ENCODE peak calls at places on chromosomes 1 and 21, in ten cellular contexts. O is MM.1S, M is hepatocyte, C is left ventricle myocardium inferior, Z is breast epithelium, N is H9, E is ascending aorta, K is tibial nerve, W is lung, F is RWPE2. X is an unnamed sample.

GRCh38 chr1:46174448-46175231 is at the start of gene TSPAN1:
- DNase-seq in N (no peak), M (peak; percentile 68), W (peak; percentile 49), E (peak; percentile 36), C (no peak), F (no peak), K (peak; percentile 39), O (no peak), Z (peak; percentile 67), X (peak; percentile 85)

GRCh38 chr1:48864913-48865312 is 88.2 kb upstream of the BEND5 start:
- DNase-seq in N (peak; percentile 32), O (no peak), M (no peak), F (no peak), C (no peak), K (no peak), E (no peak), W (no peak), Z (no peak), X (no peak)

GRCh38 chr1:210228158-210228557 is 4.4 kb upstream of the SERTAD4 start:
- DNase-seq in W (no peak), K (no peak), C (no peak), F (no peak), N (no peak), O (no peak), E (no peak), Z (no peak), M (no peak), X (no peak)

GRCh38 chr1:193285626-193286025 is 99.2 kb upstream of the B3GALT2 start:
- DNase-seq in F (no peak), M (no peak), C (no peak), N (no peak), O (no peak), Z (no peak), E (no peak), W (no peak), K (no peak), X (no peak)

GRCh38 chr1:109805486-109806180 is 41.9 kb upstream of the EPS8L3 start:
- DNase-seq in K (no peak), E (no peak), C (no peak), Z (no peak), W (no peak), N (peak; percentile 9), M (no peak), F (no peak), O (no peak), X (no peak)

GRCh38 chr1:1264868-1265272 is 8.8 kb downstream of the UBE2J2 start:
- DNase-seq in F (peak; percentile 83), N (peak; percentile 70), M (no peak), Z (no peak), E (no peak), K (no peak), O (no peak), W (no peak), C (no peak), X (no peak)

GRCh38 chr21:25506887-25507286 is 100.4 kb downstream of the MRPL39 start:
- DNase-seq in N (no peak), E (no peak), M (no peak), K (no peak), W (no peak), Z (no peak), C (no peak), F (no peak), O (no peak), X (no peak)

GRCh38 chr21:14678987-14679574 is 133.0 kb upstream of the SAMSN1 start:
- DNase-seq in W (no peak), Z (no peak), F (no peak), O (no peak), M (no peak), K (no peak), N (no peak), E (no peak), C (no peak), X (no peak)

GRCh38 chr1:11725616-11726015 is 10.3 kb upstream of the AGTRAP start:
- DNase-seq in W (no peak), E (no peak), N (no peak), M (no peak), C (no peak), K (no peak), F (no peak), O (no peak), Z (no peak), X (no peak)

GRCh38 chr1:235417101-235417697 is 50.0 kb downstream of the TBCE start:
- DNase-seq in Z (peak; percentile 40), N (peak; percentile 57), M (peak; percentile 74), K (peak; percentile 80), W (peak; percentile 57), F (no peak), C (no peak), O (peak; percentile 67), E (no peak), X (peak; percentile 76)

GRCh38 chr1:41513388-41513745 is 28.9 kb upstream of the EDN2 start:
- DNase-seq in O (no peak), F (no peak), Z (no peak), K (no peak), C (no peak), W (no peak), N (peak; percentile 76), E (no peak), M (no peak), X (no peak)

GRCh38 chr1:216553766-216554165 is 130.5 kb upstream of the USH2A start:
- DNase-seq in C (no peak), O (no peak), N (no peak), M (no peak), Z (no peak), W (no peak), F (no peak), E (no peak), K (no peak), X (no peak)

GRCh38 chr1:189657715-189658114 is 819.9 kb downstream of the BRINP3 start:
- DNase-seq in O (no peak), F (no peak), K (no peak), C (no peak), N (no peak), M (no peak), Z (no peak), E (no peak), W (no peak), X (no peak)

GRCh38 chr1:245051349-245052221 is 103.2 kb upstream of the KIF26B start:
- DNase-seq in M (peak; percentile 51), C (peak; percentile 34), N (peak; percentile 61), W (peak; percentile 63), O (no peak), K (peak; percentile 11), E (no peak), Z (no peak), F (no peak), X (peak; percentile 74)

GRCh38 chr1:14165289-14165867 is 433.1 kb upstream of the KAZN start:
- DNase-seq in Z (peak; percentile 45), F (no peak), E (no peak), N (no peak), M (no peak), O (peak; percentile 36), K (no peak), W (no peak), C (no peak), X (no peak)

DNA sequence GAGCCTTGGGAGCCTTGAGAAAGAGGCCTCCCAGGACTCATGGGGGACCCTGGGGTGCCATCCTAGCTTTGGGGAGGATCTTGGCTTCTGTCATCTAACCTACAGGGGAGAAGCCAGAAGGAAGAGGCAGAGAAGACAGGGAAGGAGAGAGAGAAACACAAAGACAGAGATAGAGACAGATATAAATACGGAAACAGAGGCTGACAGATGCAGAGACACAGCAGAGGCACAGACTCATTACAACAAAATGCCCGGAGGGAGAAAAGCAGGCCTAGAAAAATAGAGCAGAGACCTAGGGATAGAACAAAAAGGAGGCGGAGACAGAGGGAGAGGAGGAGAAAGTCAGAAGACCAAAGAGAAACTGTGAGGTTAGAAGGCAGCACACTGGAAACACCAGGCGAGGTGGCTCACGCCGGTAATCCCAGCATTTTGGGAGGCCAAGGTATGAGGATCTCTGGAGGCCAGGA is 1.9 kb downstream of the PEAR1 start:
- DNase-seq in Z (no peak), M (no peak), K (peak; percentile 40), O (no peak), C (no peak), F (no peak), W (no peak), E (no peak), N (no peak), X (no peak)
- H3K9me3 ChIP-seq in Z (no peaks in the 10 kb centered on the region), M (no peaks in the 10 kb centered on the region), K (no peaks in the 10 kb centered on the region), O (no peaks in the 10 kb centered on the region), C (no peaks in the 10 kb centered on the region), F (no peaks in the 10 kb centered on the region), W (no peaks in the 10 kb centered on the region), E (no peaks in the 10 kb centered on the region), N (no peaks in the 10 kb centered on the region), X (no peaks in the 10 kb centered on the region)

DNA sequence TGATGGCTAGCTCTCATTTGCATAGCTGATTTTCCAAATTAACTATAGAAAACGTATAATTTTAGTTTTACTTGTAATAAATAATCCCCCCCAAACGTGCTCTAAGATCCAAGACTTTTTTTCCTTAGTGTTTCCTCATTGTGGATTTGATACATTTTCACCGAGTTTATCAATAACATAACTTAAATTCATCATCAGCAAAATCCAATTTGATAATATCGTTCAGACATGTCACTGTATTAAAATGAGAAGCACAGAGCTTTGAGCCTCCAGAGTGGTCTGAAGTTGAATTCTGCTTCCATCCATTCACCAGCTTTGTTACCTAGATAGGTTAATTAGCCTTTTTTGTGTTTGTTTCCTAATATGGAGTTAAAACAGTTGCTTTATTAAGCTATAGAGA is 51.7 kb downstream of the IVNS1ABP start:
- DNase-seq in O (no peak), E (no peak), F (no peak), C (no peak), N (no peak), W (no peak), M (no peak), K (no peak), Z (no peak), X (no peak)
- TF ChIP-seq CTCF in O (no peak), E (no peak), F (no peak), C (no peak), N (no peak), W (no peak), M (no peak), K (no peak), Z (no peak), X (no peak)

GRCh38 chr1:3550511-3551289 is 60.6 kb downstream of the MEGF6 start:
- DNase-seq in F (no peak), K (no peak), M (no peak), Z (no peak), W (no peak), E (no peak), N (no peak), O (no peak), C (no peak), X (no peak)
- H3K9me3 ChIP-seq in F (no peaks in the 10 kb centered on the region), K (no peaks in the 10 kb centered on the region), M (no peaks in the 10 kb centered on the region), Z (no peaks in the 10 kb centered on the region), W (no peaks in the 10 kb centered on the region), E (no peaks in the 10 kb centered on the region), N (no peaks in the 10 kb centered on the region), O (no peaks in the 10 kb centered on the region), C (no peaks in the 10 kb centered on the region), X (no peaks in the 10 kb centered on the region)

DNA sequence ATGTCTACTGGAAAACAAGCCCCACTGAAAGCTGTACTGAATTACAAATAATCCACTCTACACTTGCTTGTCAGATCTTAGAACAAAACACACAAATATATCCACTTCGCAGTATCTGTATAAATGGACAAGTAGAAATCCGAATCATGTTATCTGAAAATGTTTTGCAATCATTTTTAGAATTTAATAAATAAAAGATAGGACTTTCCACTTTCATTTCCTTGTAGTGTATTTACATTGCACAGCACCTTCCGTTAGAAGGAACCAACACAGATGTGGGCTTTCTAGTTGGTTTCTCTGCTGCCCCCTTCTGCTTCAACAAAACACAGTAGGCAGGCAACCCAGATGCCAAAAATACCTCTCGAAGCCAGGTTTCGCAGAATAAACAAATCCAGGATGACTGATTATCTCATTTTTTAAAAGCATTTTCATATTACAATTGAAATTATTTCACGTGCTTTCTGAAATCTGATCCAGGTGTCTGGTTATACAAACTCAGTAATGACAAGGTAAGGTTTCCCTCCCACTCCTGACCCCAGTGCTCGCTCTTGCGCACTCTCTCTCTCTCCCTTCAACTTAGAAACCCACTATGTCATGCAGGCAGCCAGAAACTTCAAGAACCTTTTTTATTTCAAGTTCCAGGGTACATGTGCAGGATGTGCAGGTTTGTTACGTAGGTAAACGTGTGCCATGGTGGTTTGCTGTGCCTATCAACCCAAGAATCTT is 389.9 kb downstream of the SMYD3 start:
- DNase-seq in M (peak; percentile 61), N (peak; percentile 49), W (peak; percentile 34), C (no peak), E (no peak), Z (no peak), F (no peak), K (peak; percentile 12), O (peak; percentile 31), X (no peak)
- TF ChIP-seq CTCF in M (peak; percentile 65), N (peak; percentile 73), W (peak; percentile 48), C (peak; percentile 63), E (no peak), Z (peak; percentile 48), F (peak; percentile 39), K (peak; percentile 21), O (peak; percentile 17), X (peak; percentile 56)